ENCODE peak calls at places on chromosome 16, in ten cellular contexts. N is Calu3, A is GM23338, O is MCF 10A, W is fibroblast of the aortic adventitia, Y is cardiac fibroblast, Q is AG04450, K is B cell, R is endothelial cell, M is psoas muscle. V is an unnamed sample.

GRCh38 chr16:21274172-21274726 is 3.8 kb downstream of the CRYM start:
- DNase-seq in N (no peak), M (no peak), R (no peak), A (no peak), O (no peak), Y (no peak), W (no peak), K (no peak), Q (no peak), V (no peak)

GRCh38 chr16:81214745-81215166 is 23.7 kb upstream of the BCO1 start:
- DNase-seq in O (no peak), N (peak; percentile 70), Q (no peak), A (peak; percentile 77), K (no peak), W (peak; percentile 15), R (peak; percentile 21), M (no peak), Y (peak; percentile 37), V (peak; percentile 24)

GRCh38 chr16:78106659-78107058 is 7.2 kb downstream of the WWOX start:
- DNase-seq in N (no peak), O (no peak), K (no peak), Q (no peak), A (no peak), R (no peak), Y (no peak), W (no peak), M (no peak), V (no peak)

GRCh38 chr16:21247376-21247775 is 13.9 kb downstream of the ANKS4B start:
- DNase-seq in R (no peak), A (no peak), M (no peak), O (no peak), Y (no peak), W (no peak), K (no peak), Q (no peak), N (no peak), V (no peak)

GRCh38 chr16:27199747-27200146 is 3.6 kb upstream of the KDM8 start:
- DNase-seq in A (no peak), K (peak; percentile 77), O (no peak), M (no peak), N (no peak), Y (peak; percentile 8), W (no peak), Q (no peak), R (no peak), V (no peak)

GRCh38 chr16:53085539-53086450 is 31.0 kb downstream of the CHD9 start:
- DNase-seq in K (no peak), M (no peak), Q (no peak), N (no peak), O (peak; percentile 81), A (no peak), W (peak; percentile 79), Y (no peak), R (no peak), V (peak; percentile 71)

GRCh38 chr16:9371713-9372448 is 280.4 kb downstream of the HAPSTR1 start:
- DNase-seq in O (no peak), M (no peak), Y (no peak), W (no peak), A (no peak), Q (no peak), N (no peak), R (no peak), K (no peak), V (no peak)

GRCh38 chr16:54282202-54282922 is 4.2 kb downstream of the IRX3 start:
- DNase-seq in Q (no peak), K (no peak), A (peak; percentile 81), R (peak; percentile 80), Y (no peak), N (peak; percentile 73), W (peak; percentile 53), M (peak; percentile 44), O (peak; percentile 61), V (peak; percentile 42)

GRCh38 chr16:78980825-78981224 is 619.7 kb downstream of the MAF start:
- DNase-seq in R (no peak), O (no peak), Y (no peak), N (no peak), A (no peak), Q (no peak), M (no peak), W (no peak), K (no peak), V (no peak)

GRCh38 chr16:2079311-2079800 is 31.6 kb downstream of the TSC2 start:
- DNase-seq in M (no peak), R (no peak), K (no peak), A (no peak), Y (no peak), N (no peak), Q (no peak), O (no peak), W (no peak), V (no peak)

GRCh38 chr16:4936181-4936990 is 562 bp downstream of the PPL start:
- DNase-seq in R (no peak), Q (no peak), N (peak; percentile 86), W (no peak), A (peak; percentile 82), M (peak; percentile 47), K (no peak), O (peak; percentile 61), Y (no peak), V (no peak)

GRCh38 chr16:4937782-4938682 is 1.1 kb upstream of the PPL start:
- DNase-seq in O (peak; percentile 78), K (no peak), N (no peak), W (no peak), R (no peak), A (no peak), M (no peak), Y (no peak), Q (no peak), V (peak; percentile 57)

GRCh38 chr16:4940719-4941118 is 3.8 kb upstream of the PPL start:
- DNase-seq in W (no peak), Y (no peak), Q (no peak), K (no peak), O (no peak), N (no peak), M (no peak), A (peak; percentile 46), R (no peak), V (no peak)

GRCh38 chr16:4936991-4937781 is at the start of gene PPL:
- DNase-seq in R (peak; percentile 35), Q (no peak), M (peak; percentile 67), O (peak; percentile 86), N (peak; percentile 100), A (peak; percentile 98), K (no peak), W (no peak), Y (no peak), V (peak; percentile 73)

GRCh38 chr16:4938683-4939030 is 1.7 kb upstream of the PPL start:
- DNase-seq in O (no peak), K (no peak), Q (no peak), W (peak; percentile 50), M (no peak), A (no peak), R (no peak), Y (peak; percentile 57), N (no peak), V (no peak)
- TF ChIP-seq CTCF in O (no peak), K (no peak), Q (no peak), W (no peak), M (no peak), A (no peak), R (no peak), Y (no peak), N (no peak), V (no peak)

GRCh38 chr16:23045025-23045424 is 104.2 kb downstream of the USP31 start:
- DNase-seq in K (no peak), A (no peak), O (no peak), W (no peak), N (no peak), Y (no peak), M (no peak), Q (no peak), R (no peak), V (no peak)

GRCh38 chr16:23052908-23053580 is 96.2 kb downstream of the USP31 start:
- DNase-seq in R (no peak), K (no peak), O (no peak), W (no peak), Q (no peak), M (no peak), Y (no peak), N (no peak), A (no peak), V (no peak)

DNA sequence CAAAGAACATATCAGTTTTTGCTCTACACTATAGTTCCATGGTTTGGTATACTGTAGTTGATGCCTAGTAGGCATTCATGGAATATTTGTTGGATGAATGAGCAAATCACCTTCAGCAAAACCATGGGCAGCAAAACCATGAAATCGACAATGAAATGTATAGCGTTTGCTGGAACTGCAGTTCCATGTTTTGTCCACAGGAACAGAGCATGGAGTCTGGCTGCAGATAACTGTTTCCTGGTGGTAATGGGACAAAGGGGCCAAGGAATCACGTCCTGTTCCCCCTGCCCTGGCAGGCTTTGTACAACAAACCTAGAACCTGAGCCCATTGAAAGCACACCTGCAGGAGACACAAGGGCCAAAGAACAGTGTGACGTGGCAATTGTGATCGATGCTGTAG is 101.1 kb downstream of the USP31 start:
- DNase-seq in K (no peak), W (no peak), R (no peak), O (no peak), Y (no peak), M (no peak), Q (no peak), A (no peak), N (no peak), V (no peak)
- TF ChIP-seq CTCF in K (no peak), W (no peak), R (no peak), O (no peak), Y (no peak), M (no peak), Q (no peak), A (peak; percentile 17), N (no peak), V (no peak)

DNA sequence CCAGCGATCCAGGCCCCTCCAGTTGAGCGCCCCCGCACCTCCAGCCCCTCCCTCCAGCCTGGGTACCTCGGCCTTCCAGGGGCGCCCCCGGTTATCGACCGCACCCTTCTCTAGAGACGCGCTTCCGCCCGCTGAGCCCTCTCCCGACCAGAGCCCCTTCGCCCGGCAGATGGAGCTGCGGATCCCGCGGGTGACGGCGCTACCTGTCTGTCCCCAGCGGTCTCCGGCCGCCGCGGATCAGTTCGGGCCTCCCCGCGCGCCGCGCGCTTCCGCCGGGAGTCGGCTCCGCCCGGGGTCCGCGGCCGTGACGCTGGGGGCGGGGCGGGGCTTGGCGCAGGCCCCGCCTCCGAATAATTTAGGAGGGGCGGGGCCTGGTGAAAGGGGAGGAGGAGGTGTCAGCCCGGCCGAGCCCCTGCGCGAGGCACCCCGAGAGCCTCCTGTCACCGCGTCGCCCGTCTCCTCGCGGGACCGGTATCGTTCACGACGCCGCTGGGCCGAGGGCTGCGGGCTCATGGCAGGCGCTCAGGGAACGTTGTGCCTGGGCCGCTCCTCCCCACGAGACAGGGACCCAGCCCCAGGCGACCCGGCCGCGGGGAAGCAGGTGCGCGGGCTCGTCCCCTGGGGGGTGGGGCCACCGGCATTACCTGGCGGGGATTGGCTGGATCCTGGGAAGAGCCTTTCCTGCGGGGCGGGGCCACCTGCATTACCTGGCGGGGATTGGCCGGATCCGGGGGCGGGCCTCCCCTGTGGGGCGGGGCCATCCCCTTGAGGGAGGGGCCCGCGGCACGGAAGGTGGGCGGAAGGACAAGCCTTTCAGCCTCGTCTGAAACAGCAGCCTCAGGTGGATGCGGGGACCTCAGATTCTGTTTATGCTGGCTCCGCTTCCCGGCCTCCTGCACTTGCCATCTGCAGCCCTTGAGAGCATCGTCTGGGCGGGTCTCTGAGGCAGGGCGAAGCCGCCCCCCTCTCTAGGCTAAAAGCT is at the start of gene SPATA2L:
- DNase-seq in Y (peak; percentile 69), R (peak; percentile 91), M (peak; percentile 84), N (peak; percentile 99), W (peak; percentile 59), K (peak; percentile 97), Q (no peak), A (peak; percentile 98), O (peak; percentile 97), V (peak; percentile 98)
- TF ChIP-seq CTCF in Y (peak; percentile 10), R (no peak), M (no peak), N (no peak), W (peak; percentile 24), K (no peak), Q (no peak), A (no peak), O (no peak), V (no peak)

GRCh38 chr16:11183951-11184350 is 72.1 kb downstream of the SOCS1 start:
- DNase-seq in Y (no peak), K (no peak), W (no peak), O (no peak), R (no peak), N (no peak), A (no peak), Q (no peak), M (no peak), V (no peak)
- TF ChIP-seq CTCF in Y (no peak), K (no peak), W (no peak), O (no peak), R (no peak), N (no peak), A (no peak), Q (no peak), M (no peak), V (no peak)